ENCODE peak calls at places on chromosomes 11 and 22, in seven cellular contexts. One of them, this sample, is unnamed.

GRCh38 chr11:21364866-21365624 is 695.7 kb downstream of the NELL1 start:
- DNase-seq in AG04450: no peak
- DNase-seq in DND-41: no peak
- DNase-seq in AG04449: no peak
- DNase-seq in epithelial cell of esophagus: no peak
- DNase-seq in BE2C: peak
- DNase-seq in dorsolateral prefrontal cortex: no peak
- DNase-seq in this sample: no peak

GRCh38 chr11:128521697-128522062 is 65.7 kb downstream of the ETS1 start:
- DNase-seq in AG04450: no peak
- DNase-seq in DND-41: no peak
- DNase-seq in AG04449: no peak
- DNase-seq in epithelial cell of esophagus: no peak
- DNase-seq in BE2C: no peak
- DNase-seq in dorsolateral prefrontal cortex: no peak
- DNase-seq in this sample: no peak

GRCh38 chr22:31228425-31228824 is 16.3 kb downstream of the LIMK2 start:
- DNase-seq in AG04450: no peak
- DNase-seq in DND-41: no peak
- DNase-seq in AG04449: no peak
- DNase-seq in epithelial cell of esophagus: no peak
- DNase-seq in BE2C: no peak
- DNase-seq in dorsolateral prefrontal cortex: no peak
- DNase-seq in this sample: peak

GRCh38 chr11:62370743-62371440 is 33.6 kb downstream of the ASRGL1 start:
- DNase-seq in AG04450: no peak
- DNase-seq in DND-41: no peak
- DNase-seq in AG04449: no peak
- DNase-seq in epithelial cell of esophagus: no peak
- DNase-seq in BE2C: no peak
- DNase-seq in dorsolateral prefrontal cortex: no peak
- DNase-seq in this sample: no peak

GRCh38 chr22:40716116-40716515 is 36.8 kb downstream of the MCHR1 start:
- DNase-seq in AG04450: no peak
- DNase-seq in DND-41: no peak
- DNase-seq in AG04449: no peak
- DNase-seq in epithelial cell of esophagus: no peak
- DNase-seq in BE2C: no peak
- DNase-seq in dorsolateral prefrontal cortex: no peak
- DNase-seq in this sample: no peak

GRCh38 chr11:78284261-78284660 is 95.5 kb downstream of the USP35 start:
- DNase-seq in AG04450: no peak
- DNase-seq in DND-41: no peak
- DNase-seq in AG04449: no peak
- DNase-seq in epithelial cell of esophagus: no peak
- DNase-seq in BE2C: no peak
- DNase-seq in dorsolateral prefrontal cortex: no peak
- DNase-seq in this sample: no peak

GRCh38 chr11:104968856-104969776 is 742 bp upstream of the CASP4 start:
- DNase-seq in AG04450: no peak
- DNase-seq in DND-41: peak
- DNase-seq in AG04449: no peak
- DNase-seq in epithelial cell of esophagus: no peak
- DNase-seq in BE2C: peak
- DNase-seq in dorsolateral prefrontal cortex: no peak
- DNase-seq in this sample: no peak

GRCh38 chr11:78414321-78415051 is 3.1 kb downstream of the GAB2 start:
- DNase-seq in AG04450: no peak
- DNase-seq in DND-41: no peak
- DNase-seq in AG04449: no peak
- DNase-seq in epithelial cell of esophagus: peak
- DNase-seq in BE2C: peak
- DNase-seq in dorsolateral prefrontal cortex: no peak
- DNase-seq in this sample: no peak

GRCh38 chr22:19035474-19036228 is 86.6 kb downstream of the DGCR2 start:
- DNase-seq in AG04450: no peak
- DNase-seq in DND-41: peak
- DNase-seq in AG04449: no peak
- DNase-seq in epithelial cell of esophagus: no peak
- DNase-seq in BE2C: no peak
- DNase-seq in dorsolateral prefrontal cortex: no peak
- DNase-seq in this sample: no peak

GRCh38 chr11:89613916-89614315 is 96.2 kb upstream of the TRIM77 start:
- DNase-seq in AG04450: no peak
- DNase-seq in DND-41: no peak
- DNase-seq in AG04449: no peak
- DNase-seq in epithelial cell of esophagus: no peak
- DNase-seq in BE2C: no peak
- DNase-seq in dorsolateral prefrontal cortex: no peak
- DNase-seq in this sample: no peak

GRCh38 chr22:23750744-23751440 is at the start of gene ZNF70:
- DNase-seq in AG04450: peak
- DNase-seq in DND-41: peak
- DNase-seq in AG04449: no peak
- DNase-seq in epithelial cell of esophagus: peak
- DNase-seq in BE2C: peak
- DNase-seq in dorsolateral prefrontal cortex: peak
- DNase-seq in this sample: no peak
- TF ChIP-seq CTCF in AG04450: peak
- TF ChIP-seq CTCF in DND-41: peak
- TF ChIP-seq CTCF in AG04449: peak
- TF ChIP-seq CTCF in epithelial cell of esophagus: no peak
- TF ChIP-seq CTCF in BE2C: peak
- TF ChIP-seq CTCF in dorsolateral prefrontal cortex: peak
- TF ChIP-seq CTCF in this sample: peak

DNA sequence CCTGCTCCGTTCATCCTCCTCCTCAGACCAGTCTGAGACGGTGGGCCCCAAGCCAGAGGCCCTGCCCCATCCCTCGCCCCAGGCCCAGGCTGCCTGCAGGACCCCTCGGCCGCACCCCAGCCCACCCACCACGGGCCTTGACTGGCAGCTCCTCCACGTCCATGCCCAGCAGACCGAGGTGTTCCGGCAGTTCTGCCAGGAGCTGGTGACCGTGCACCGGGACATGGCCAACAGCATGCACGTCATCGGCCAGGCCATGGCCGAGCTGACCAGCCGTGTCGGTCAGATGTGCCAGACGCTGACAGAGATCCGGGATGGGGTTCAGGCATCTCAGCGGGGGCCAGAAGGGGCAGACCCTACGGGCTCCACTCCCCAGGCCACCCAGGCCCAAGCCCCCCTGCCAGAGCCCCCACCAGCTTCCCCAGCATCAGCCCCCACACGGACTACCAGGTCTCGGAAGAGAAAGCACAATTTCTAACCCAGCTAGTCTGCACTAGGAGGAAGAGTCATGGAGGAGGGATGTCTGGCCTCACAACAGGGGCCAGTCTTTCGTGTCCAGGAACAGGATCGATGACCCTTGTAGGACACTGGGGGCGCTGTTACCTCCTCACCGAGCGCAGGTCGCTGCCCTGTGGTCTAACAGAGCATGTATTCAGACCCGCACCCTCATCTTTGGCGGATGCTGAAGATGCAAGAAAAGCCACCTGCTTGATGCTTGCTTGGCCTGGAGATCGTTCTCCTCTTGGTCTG is 66.3 kb downstream of the PRDM11 start:
- DNase-seq in AG04450: no peak
- DNase-seq in DND-41: no peak
- DNase-seq in AG04449: no peak
- DNase-seq in epithelial cell of esophagus: no peak
- DNase-seq in BE2C: no peak
- DNase-seq in dorsolateral prefrontal cortex: no peak
- DNase-seq in this sample: no peak
- TF ChIP-seq CTCF in AG04450: peak
- TF ChIP-seq CTCF in DND-41: peak
- TF ChIP-seq CTCF in AG04449: no peak
- TF ChIP-seq CTCF in epithelial cell of esophagus: no peak
- TF ChIP-seq CTCF in BE2C: no peak
- TF ChIP-seq CTCF in dorsolateral prefrontal cortex: no peak
- TF ChIP-seq CTCF in this sample: peak

GRCh38 chr11:9893474-9893873 is 229.6 kb downstream of the SWAP70 start:
- DNase-seq in AG04450: no peak
- DNase-seq in DND-41: no peak
- DNase-seq in AG04449: no peak
- DNase-seq in epithelial cell of esophagus: no peak
- DNase-seq in BE2C: no peak
- DNase-seq in dorsolateral prefrontal cortex: no peak
- DNase-seq in this sample: no peak
- TF ChIP-seq CTCF in AG04450: no peak
- TF ChIP-seq CTCF in DND-41: no peak
- TF ChIP-seq CTCF in AG04449: no peak
- TF ChIP-seq CTCF in epithelial cell of esophagus: no peak
- TF ChIP-seq CTCF in BE2C: no peak
- TF ChIP-seq CTCF in dorsolateral prefrontal cortex: no peak
- TF ChIP-seq CTCF in this sample: no peak

GRCh38 chr11:109964487-109964886 is 128.7 kb upstream of the ZC3H12C start:
- DNase-seq in AG04450: no peak
- DNase-seq in DND-41: no peak
- DNase-seq in AG04449: no peak
- DNase-seq in epithelial cell of esophagus: no peak
- DNase-seq in BE2C: no peak
- DNase-seq in dorsolateral prefrontal cortex: no peak
- DNase-seq in this sample: no peak
- TF ChIP-seq CTCF in AG04450: no peak
- TF ChIP-seq CTCF in DND-41: no peak
- TF ChIP-seq CTCF in AG04449: no peak
- TF ChIP-seq CTCF in epithelial cell of esophagus: no peak
- TF ChIP-seq CTCF in BE2C: no peak
- TF ChIP-seq CTCF in dorsolateral prefrontal cortex: no peak
- TF ChIP-seq CTCF in this sample: no peak

GRCh38 chr11:102061276-102061675 is 14.0 kb downstream of the CFAP300 start:
- DNase-seq in AG04450: no peak
- DNase-seq in DND-41: no peak
- DNase-seq in AG04449: no peak
- DNase-seq in epithelial cell of esophagus: peak
- DNase-seq in BE2C: no peak
- DNase-seq in dorsolateral prefrontal cortex: no peak
- DNase-seq in this sample: no peak
- TF ChIP-seq CTCF in AG04450: peak
- TF ChIP-seq CTCF in DND-41: no peak
- TF ChIP-seq CTCF in AG04449: no peak
- TF ChIP-seq CTCF in epithelial cell of esophagus: peak
- TF ChIP-seq CTCF in BE2C: peak
- TF ChIP-seq CTCF in dorsolateral prefrontal cortex: no peak
- TF ChIP-seq CTCF in this sample: peak

DNA sequence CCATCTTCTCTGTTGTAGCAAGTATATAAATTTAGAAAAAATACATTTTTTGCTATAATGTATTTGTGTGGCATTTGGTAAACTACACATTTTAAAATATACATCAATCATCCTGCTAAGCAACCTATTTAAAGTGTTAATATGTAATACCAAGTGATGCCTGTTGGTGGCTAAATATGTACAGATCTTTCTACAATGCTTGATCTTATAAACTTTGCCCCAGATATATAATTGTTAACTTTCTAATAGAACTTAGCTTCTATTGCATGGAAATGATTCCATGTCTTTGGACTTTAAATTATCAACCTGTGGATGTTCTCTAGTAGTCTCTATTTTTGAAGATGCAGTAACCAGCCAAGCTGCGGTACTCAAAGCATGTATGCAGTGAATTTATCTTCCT is 1260.4 kb upstream of the RAG2 start:
- DNase-seq in AG04450: no peak
- DNase-seq in DND-41: no peak
- DNase-seq in AG04449: no peak
- DNase-seq in epithelial cell of esophagus: peak
- DNase-seq in BE2C: no peak
- DNase-seq in dorsolateral prefrontal cortex: no peak
- DNase-seq in this sample: no peak
- TF ChIP-seq CTCF in AG04450: peak
- TF ChIP-seq CTCF in DND-41: peak
- TF ChIP-seq CTCF in AG04449: no peak
- TF ChIP-seq CTCF in epithelial cell of esophagus: peak
- TF ChIP-seq CTCF in BE2C: peak
- TF ChIP-seq CTCF in dorsolateral prefrontal cortex: no peak
- TF ChIP-seq CTCF in this sample: no peak

GRCh38 chr11:14905104-14906033 is 13.3 kb upstream of the CYP2R1 start:
- DNase-seq in AG04450: no peak
- DNase-seq in DND-41: no peak
- DNase-seq in AG04449: no peak
- DNase-seq in epithelial cell of esophagus: peak
- DNase-seq in BE2C: no peak
- DNase-seq in dorsolateral prefrontal cortex: no peak
- DNase-seq in this sample: no peak
- TF ChIP-seq CTCF in AG04450: peak
- TF ChIP-seq CTCF in DND-41: no peak
- TF ChIP-seq CTCF in AG04449: peak
- TF ChIP-seq CTCF in epithelial cell of esophagus: peak
- TF ChIP-seq CTCF in BE2C: no peak
- TF ChIP-seq CTCF in dorsolateral prefrontal cortex: peak
- TF ChIP-seq CTCF in this sample: peak

DNA sequence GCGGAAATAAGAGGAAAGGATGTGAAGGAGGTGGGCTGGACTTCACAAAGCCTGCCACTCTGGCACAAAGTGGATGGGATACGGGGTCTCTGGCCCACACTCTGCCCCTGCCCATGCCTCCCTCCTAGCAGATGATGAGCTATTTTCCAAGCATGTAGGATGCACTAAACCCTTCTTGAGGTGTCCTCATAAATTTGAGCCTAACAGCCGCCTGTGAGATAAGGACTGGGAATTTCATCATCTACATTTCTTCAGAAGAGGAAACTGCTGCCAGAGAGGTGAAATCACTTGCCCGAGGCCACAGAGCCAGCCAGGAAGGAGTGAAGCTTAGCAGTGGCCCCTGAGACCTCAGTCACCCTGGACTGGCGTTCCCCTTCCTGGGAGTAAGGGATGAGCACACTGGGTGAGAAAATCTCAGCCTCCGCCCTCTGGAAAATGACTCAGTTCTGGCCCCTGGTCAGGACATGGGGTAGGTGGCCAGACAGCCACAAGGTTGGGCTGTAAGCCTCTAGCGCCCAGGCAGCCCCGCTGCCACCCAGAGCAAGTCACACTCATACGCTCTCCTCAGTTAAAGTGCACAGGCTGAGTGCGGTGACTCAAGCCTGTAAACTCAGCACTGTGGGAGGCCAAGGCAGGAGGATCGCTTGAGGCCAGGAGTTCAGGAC is 27.9 kb downstream of the MB start:
- DNase-seq in AG04450: no peak
- DNase-seq in DND-41: no peak
- DNase-seq in AG04449: peak
- DNase-seq in epithelial cell of esophagus: peak
- DNase-seq in BE2C: peak
- DNase-seq in dorsolateral prefrontal cortex: no peak
- DNase-seq in this sample: no peak
- TF ChIP-seq CTCF in AG04450: no peak
- TF ChIP-seq CTCF in DND-41: no peak
- TF ChIP-seq CTCF in AG04449: no peak
- TF ChIP-seq CTCF in epithelial cell of esophagus: no peak
- TF ChIP-seq CTCF in BE2C: no peak
- TF ChIP-seq CTCF in dorsolateral prefrontal cortex: no peak
- TF ChIP-seq CTCF in this sample: no peak